ENCODE peak calls at places on chromosomes 3 and 15, in seven cellular contexts. F is mucosa of descending colon, N is tibial artery, V is hepatocyte, C is aorta, U is GM23248, E is IMR-90. G is an unnamed sample. For H3K36me3, the result is how much of the 10 kb centered on the place peaks cover.

GRCh38 chr3:161412117-161412516 is 40.8 kb upstream of the SPTSSB start:
- DNase-seq in E (no peak), N (no peak), C (no peak), V (no peak), F (no peak), U (no peak), G (no peak)

GRCh38 chr3:61068084-61068483 is 183.2 kb downstream of the FHIT start:
- DNase-seq in N (no peak), C (no peak), F (no peak), V (no peak), E (no peak), U (no peak), G (no peak)

GRCh38 chr3:115658337-115659181 is 35.2 kb downstream of the GAP43 start:
- DNase-seq in N (peak), V (peak), U (peak), C (peak), F (peak), E (peak), G (peak)

GRCh38 chr3:76134166-76134565 is 348.8 kb upstream of the ZNF717 start:
- DNase-seq in N (no peak), E (peak), C (no peak), U (peak), V (peak), F (no peak), G (no peak)

GRCh38 chr15:58241872-58242271 is 103.7 kb downstream of the AQP9 start:
- DNase-seq in N (no peak), F (no peak), C (no peak), U (no peak), V (no peak), E (no peak), G (no peak)

GRCh38 chr15:60392986-60393811 is 4.6 kb downstream of the ANXA2 start:
- DNase-seq in N (peak), F (peak), V (peak), C (peak), U (peak), E (peak), G (peak)

GRCh38 chr15:63626955-63627354 is 29.8 kb downstream of the FBXL22 start:
- DNase-seq in C (no peak), U (no peak), F (no peak), E (no peak), N (no peak), V (no peak), G (no peak)

GRCh38 chr3:46866720-46867549 is 3.7 kb upstream of the MYL3 start:
- DNase-seq in E (peak), C (peak), F (peak), N (peak), U (peak), V (peak), G (peak)

DNA sequence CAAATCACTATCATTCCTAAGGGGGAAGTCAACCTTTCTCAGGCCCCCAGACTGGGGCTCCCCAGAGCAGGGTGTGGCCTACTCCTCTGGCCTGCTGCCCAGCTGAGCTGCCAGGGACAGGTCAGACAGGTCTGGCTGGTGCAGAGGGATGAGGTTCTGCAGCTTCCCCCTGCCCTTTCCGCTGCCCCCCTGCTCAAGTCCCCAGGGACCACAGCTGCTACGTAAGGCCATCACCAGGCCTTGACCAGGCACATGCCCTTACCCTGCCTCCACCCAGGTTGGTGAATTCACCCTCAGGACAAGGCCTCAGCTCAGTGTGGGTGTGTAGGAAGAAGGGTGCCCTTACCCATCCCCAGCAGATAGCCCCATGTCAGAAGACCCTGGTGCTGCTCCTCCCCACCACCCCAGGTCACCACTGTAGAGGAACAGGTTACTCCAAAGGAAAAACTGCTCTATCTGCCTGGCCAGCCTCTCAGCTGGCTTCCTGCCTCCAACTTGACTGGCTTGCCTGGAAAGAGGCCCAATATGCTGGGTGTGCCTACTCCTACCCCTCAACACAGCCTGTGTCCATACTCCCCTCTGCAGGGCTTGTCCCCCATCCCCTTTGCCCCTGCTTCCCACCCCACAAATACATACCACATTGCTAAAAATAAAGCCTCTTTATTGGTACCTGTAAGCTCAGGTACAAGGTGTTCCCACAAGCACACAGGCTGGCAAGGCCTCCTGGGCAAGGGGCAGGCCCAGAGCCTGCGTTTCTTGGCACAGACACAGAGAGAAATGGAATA is 12.0 kb downstream of the CSRNP1 start:
- DNase-seq in F (peak), C (no peak), U (peak), N (peak), V (peak), E (peak), G (no peak)
- H3K36me3 ChIP-seq in F (under half), C (under half), U (under half), N (half or more), V (under half), E (under half), G (half or more)

DNA sequence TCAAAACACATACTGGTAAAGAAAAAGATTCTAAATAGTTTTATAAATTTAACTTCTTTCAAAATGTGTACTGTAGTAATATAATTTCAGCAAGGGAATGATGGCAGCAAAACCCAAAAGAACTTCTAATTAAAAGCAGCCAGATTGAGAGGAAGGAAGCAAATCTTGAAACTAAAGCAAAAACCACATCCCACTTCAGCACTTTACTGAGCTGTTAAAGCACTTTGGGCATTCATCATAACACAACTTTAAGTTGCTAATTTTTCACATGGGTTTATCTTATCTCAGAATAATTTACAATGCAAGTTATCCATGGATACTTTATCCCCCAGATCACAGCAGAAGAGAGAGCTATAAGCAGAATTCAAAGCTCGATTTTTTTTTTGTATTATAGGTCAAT is 6.0 kb downstream of the RFC4 start:
- DNase-seq in F (no peak), N (no peak), E (no peak), U (no peak), V (no peak), C (no peak), G (no peak)
- H3K36me3 ChIP-seq in F (under half), N (under half), E (under half), U (under half), V (under half), C (under half), G (under half)

DNA sequence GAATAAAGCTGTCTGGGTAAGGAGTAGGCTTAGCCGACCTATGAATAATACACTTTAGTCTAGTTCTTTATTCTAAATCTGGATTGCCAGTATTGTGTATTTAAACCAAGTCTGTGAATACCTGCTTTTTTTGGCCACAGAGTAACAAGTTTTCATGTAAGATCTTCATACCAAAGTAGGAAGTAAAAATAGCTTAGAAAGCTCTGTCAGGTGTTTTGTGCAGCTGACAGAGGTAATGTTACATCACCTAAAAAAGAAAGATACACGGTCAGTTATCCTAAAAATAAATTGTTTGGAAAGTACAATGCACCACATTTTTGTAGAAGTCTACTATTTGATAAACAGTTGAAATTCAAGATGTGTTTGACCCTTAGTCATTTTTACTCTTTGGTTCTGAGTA is 16.5 kb downstream of the CALML4 start:
- DNase-seq in C (no peak), F (no peak), N (no peak), E (no peak), V (no peak), U (no peak), G (no peak)
- H3K36me3 ChIP-seq in C (under half), F (under half), N (under half), E (under half), V (under half), U (under half), G (under half)

GRCh38 chr15:101012326-101013040 is 93.3 kb downstream of the LRRK1 start:
- DNase-seq in C (no peak), U (no peak), N (no peak), V (no peak), F (no peak), E (no peak), G (peak)

GRCh38 chr15:101013151-101013550 is 94.0 kb downstream of the LRRK1 start:
- DNase-seq in E (no peak), F (no peak), N (no peak), C (no peak), V (no peak), U (no peak), G (peak)

GRCh38 chr15:101014276-101014675 is 95.1 kb downstream of the LRRK1 start:
- DNase-seq in N (no peak), V (no peak), F (no peak), E (no peak), U (no peak), C (no peak), G (peak)

GRCh38 chr15:101014921-101015841 is 96.0 kb downstream of the LRRK1 start:
- DNase-seq in E (peak), C (peak), V (peak), N (peak), U (peak), F (peak), G (peak)

DNA sequence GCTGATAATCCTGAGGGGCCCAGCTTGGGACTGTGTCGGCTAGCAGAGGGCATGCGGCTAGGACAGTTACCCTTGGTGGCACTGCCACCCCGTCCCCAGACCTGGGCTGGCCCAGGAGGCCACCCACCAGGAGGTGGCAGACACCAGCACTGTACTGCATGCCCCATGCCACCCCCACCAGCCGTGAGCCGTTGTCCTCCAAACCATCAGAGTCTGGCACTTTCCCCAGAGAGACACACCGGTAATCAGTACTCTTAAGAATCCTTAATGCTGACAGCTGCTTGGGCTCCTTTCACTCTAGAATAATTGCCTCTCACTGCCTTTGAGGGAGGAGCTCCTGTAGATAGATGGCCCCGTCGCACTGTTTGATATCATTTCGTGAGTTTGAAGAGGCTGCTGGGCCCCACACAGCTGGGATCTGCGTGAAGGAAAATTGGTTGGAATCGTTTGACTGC is 94.6 kb downstream of the LRRK1 start:
- DNase-seq in E (no peak), V (no peak), F (no peak), N (no peak), C (no peak), U (no peak), G (peak)
- H3K36me3 ChIP-seq in E (under half), V (under half), F (under half), N (under half), C (under half), U (under half), G (under half)

GRCh38 chr3:48536787-48537186 is 19.8 kb downstream of the PFKFB4 start:
- DNase-seq in N (no peak), F (no peak), E (no peak), U (no peak), C (no peak), V (no peak), G (no peak)
- H3K36me3 ChIP-seq in N (under half), F (under half), E (under half), U (under half), C (under half), V (under half), G (under half)

GRCh38 chr15:56940388-56940787 is 21.9 kb downstream of the TCF12 start:
- DNase-seq in V (no peak), N (no peak), C (no peak), U (no peak), F (no peak), E (no peak), G (no peak)
- H3K36me3 ChIP-seq in V (under half), N (under half), C (under half), U (under half), F (under half), E (under half), G (under half)

GRCh38 chr3:142495103-142495502 is 47.3 kb upstream of the XRN1 start:
- DNase-seq in N (no peak), F (no peak), U (no peak), C (no peak), V (no peak), E (no peak), G (no peak)

GRCh38 chr3:142484912-142485435 is 37.1 kb upstream of the XRN1 start:
- DNase-seq in V (no peak), C (no peak), F (no peak), N (no peak), E (no peak), U (no peak), G (no peak)

DNA sequence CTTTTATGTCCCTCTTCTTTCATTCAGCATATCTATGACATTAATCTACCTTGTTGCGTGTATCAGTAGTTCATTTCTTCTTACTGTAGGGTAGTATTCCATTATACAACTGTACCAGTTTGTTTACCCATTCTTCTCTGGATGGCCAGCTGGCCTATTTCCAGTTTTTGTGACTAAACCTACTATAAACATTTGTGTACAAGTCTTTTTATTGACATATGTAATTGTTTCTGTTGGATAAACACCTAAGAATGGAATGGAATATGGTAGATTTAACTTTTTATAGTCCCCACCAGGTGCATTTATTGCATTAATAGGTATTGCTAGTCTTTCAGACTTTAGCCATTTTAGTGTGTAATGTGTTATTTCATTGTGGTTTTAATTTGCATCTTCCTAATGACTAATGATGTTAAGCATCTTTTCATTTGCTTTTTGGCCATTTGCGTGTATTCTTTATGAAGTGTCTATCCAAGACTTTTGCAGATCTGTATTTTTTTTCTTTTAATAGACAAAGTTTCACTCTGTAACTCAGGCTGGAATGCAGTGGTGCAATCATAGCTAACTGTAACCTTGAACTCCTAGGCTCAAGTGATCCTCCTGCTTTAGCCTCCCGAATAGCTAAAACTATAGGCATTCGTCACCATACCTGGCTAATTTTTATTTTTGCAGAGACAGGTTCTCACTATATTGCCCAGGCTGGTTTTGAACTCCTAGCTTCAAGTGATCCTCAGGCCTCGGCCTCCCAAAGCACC is 41.9 kb upstream of the XRN1 start:
- DNase-seq in F (no peak), U (no peak), E (peak), C (no peak), N (no peak), V (no peak), G (no peak)
- H3K36me3 ChIP-seq in F (under half), U (half or more), E (under half), C (under half), N (half or more), V (under half), G (half or more)

G was measured in right atrium auricular region.